ENCODE peak calls at places on chromosomes 2 and 18, in seven cellular contexts. X is choroid plexus epithelial cell, L is heart right ventricle, W is coronary artery, C is breast epithelium, U is dorsolateral prefrontal cortex, V is transverse colon. B is an unnamed sample.

GRCh38 chr2:237244976-237245646 is 159.4 kb downstream of the COPS8 start:
- DNase-seq in X (peak), L (no peak), W (no peak), C (no peak), U (no peak), V (no peak), B (no peak)

GRCh38 chr2:182597570-182597969 is 118.5 kb upstream of the DNAJC10 start:
- DNase-seq in X (peak), L (no peak), W (no peak), C (no peak), U (no peak), V (no peak), B (no peak)

GRCh38 chr2:111898703-111899514 is 502 bp downstream of the MERTK start:
- DNase-seq in X (no peak), L (peak), W (peak), C (no peak), U (peak), V (no peak), B (no peak)

GRCh38 chr18:9803698-9804516 is 81.9 kb upstream of the TXNDC2 start:
- DNase-seq in X (no peak), L (peak), W (no peak), C (no peak), U (no peak), V (peak), B (no peak)

GRCh38 chr2:105104208-105104731 is 66.4 kb downstream of the MRPS9 start:
- DNase-seq in X (no peak), L (no peak), W (no peak), C (no peak), U (no peak), V (no peak), B (peak)

GRCh38 chr2:43340066-43340465 is 113.7 kb upstream of the ZFP36L2 start:
- DNase-seq in X (peak), L (no peak), W (no peak), C (no peak), U (no peak), V (no peak), B (no peak)

GRCh38 chr2:222318712-222319575 is 20.1 kb upstream of the PAX3 start:
- DNase-seq in X (peak), L (peak), W (no peak), C (no peak), U (no peak), V (no peak), B (no peak)

GRCh38 chr2:124877065-124877671 is 852.1 kb downstream of the CNTNAP5 start:
- DNase-seq in X (peak), L (no peak), W (no peak), C (no peak), U (no peak), V (no peak), B (no peak)

GRCh38 chr2:48251437-48252148 is 278.4 kb upstream of the STON1 start:
- DNase-seq in X (no peak), L (no peak), W (no peak), C (no peak), U (no peak), V (no peak), B (no peak)

GRCh38 chr2:234964631-234965461 is 13.0 kb downstream of the SH3BP4 start:
- DNase-seq in X (no peak), L (no peak), W (no peak), C (peak), U (peak), V (no peak), B (no peak)

GRCh38 chr2:110114801-110115200 is 821 bp downstream of the MALL start:
- DNase-seq in X (no peak), L (no peak), W (no peak), C (no peak), U (no peak), V (peak), B (no peak)
- H3K4me3 ChIP-seq in X (no peak), L (peak), W (peak), C (peak), U (peak), V (peak), B (peak)

GRCh38 chr18:8063733-8064132 is 496.6 kb downstream of the PTPRM start:
- DNase-seq in X (peak), L (no peak), W (no peak), C (no peak), U (no peak), V (no peak), B (no peak)
- TF ChIP-seq CTCF in X (peak), L (no peak), W (no peak), C (no peak), U (no peak), V (no peak), B (no peak)

GRCh38 chr18:48440924-48441323 is 31.7 kb upstream of the ZBTB7C start:
- DNase-seq in X (no peak), L (no peak), W (no peak), C (no peak), U (no peak), V (no peak), B (no peak)

GRCh38 chr18:48441405-48441881 is 32.3 kb upstream of the ZBTB7C start:
- DNase-seq in X (no peak), L (peak), W (peak), C (peak), U (no peak), V (no peak), B (no peak)

GRCh38 chr18:48433541-48433940 is 24.4 kb upstream of the ZBTB7C start:
- DNase-seq in X (no peak), L (no peak), W (no peak), C (no peak), U (no peak), V (no peak), B (no peak)

GRCh38 chr18:48442761-48443160 is 33.6 kb upstream of the ZBTB7C start:
- DNase-seq in X (no peak), L (no peak), W (no peak), C (no peak), U (no peak), V (no peak), B (no peak)

GRCh38 chr18:48436907-48437306 is 27.7 kb upstream of the ZBTB7C start:
- DNase-seq in X (no peak), L (no peak), W (no peak), C (no peak), U (no peak), V (no peak), B (no peak)
- H3K4me3 ChIP-seq in X (no peak), L (no peak), W (no peak), C (no peak), U (no peak), V (no peak), B (no peak)

GRCh38 chr2:2570360-2570759 is 239.3 kb upstream of the MYT1L start:
- DNase-seq in X (no peak), L (no peak), W (peak), C (no peak), U (peak), V (no peak), B (no peak)

GRCh38 chr2:2569836-2570235 is 238.8 kb upstream of the MYT1L start:
- DNase-seq in X (no peak), L (no peak), W (peak), C (no peak), U (no peak), V (no peak), B (no peak)

GRCh38 chr2:2571301-2572198 is 240.5 kb upstream of the MYT1L start:
- DNase-seq in X (no peak), L (no peak), W (peak), C (no peak), U (peak), V (no peak), B (no peak)

GRCh38 chr2:2569306-2569705 is 238.2 kb upstream of the MYT1L start:
- DNase-seq in X (no peak), L (no peak), W (peak), C (no peak), U (no peak), V (no peak), B (no peak)

GRCh38 chr2:2570871-2571270 is 239.8 kb upstream of the MYT1L start:
- DNase-seq in X (no peak), L (no peak), W (peak), C (no peak), U (peak), V (no peak), B (no peak)
- TF ChIP-seq CTCF in X (no peak), L (no peak), W (no peak), C (no peak), U (no peak), V (no peak), B (no peak)

DNA sequence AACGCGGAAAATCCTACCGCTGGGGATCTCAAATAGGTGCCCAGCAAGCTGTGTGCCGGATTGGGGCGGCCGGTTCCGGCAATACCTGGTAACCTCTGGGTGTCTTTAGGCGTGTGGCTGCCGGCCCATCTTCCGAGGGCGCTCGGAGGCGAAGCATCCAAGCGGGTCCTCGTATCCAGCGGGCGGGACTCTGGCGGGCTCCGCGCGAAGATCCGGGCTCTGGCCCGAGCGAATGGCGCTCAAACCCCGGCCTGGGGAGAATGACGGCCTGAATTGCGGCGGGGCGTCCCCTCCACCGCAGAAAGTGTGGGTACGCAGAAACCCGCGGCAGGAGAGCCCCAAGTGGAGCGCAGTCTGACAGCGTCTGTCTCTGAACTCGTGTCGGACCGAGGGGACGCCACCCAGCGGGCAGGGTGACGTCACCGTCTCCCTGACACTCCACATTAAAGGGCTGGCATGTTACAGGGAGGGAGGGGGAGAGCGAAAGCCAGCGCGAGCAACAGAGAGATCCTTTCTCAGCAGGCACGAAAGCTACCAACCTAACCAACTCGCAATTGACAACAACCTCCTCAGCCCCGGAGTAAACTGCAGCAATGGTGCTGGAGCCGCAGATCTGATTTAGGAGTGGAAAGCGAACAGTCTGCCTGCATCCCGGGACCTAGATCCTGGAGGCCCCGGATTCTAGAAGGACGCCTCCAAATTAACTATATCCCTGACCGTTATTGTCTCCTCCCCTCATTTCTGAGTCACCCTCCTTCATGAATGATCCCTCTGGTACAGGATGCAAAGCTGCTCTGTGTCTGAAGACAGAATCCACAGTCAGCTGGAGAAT is at the start of gene SKOR2:
- DNase-seq in X (no peak), L (no peak), W (no peak), C (no peak), U (no peak), V (no peak), B (no peak)
- H3K4me3 ChIP-seq in X (no peak), L (no peak), W (peak), C (no peak), U (peak), V (no peak), B (no peak)

GRCh38 chr2:10067330-10067729 is 12.9 kb downstream of the CYS1 start:
- DNase-seq in X (no peak), L (no peak), W (no peak), C (no peak), U (no peak), V (no peak), B (no peak)

GRCh38 chr2:10065683-10066055 is 14.5 kb downstream of the CYS1 start:
- DNase-seq in X (no peak), L (no peak), W (no peak), C (no peak), U (no peak), V (no peak), B (no peak)

GRCh38 chr2:10064932-10065682 is 15.1 kb downstream of the CYS1 start:
- DNase-seq in X (no peak), L (no peak), W (no peak), C (no peak), U (no peak), V (no peak), B (no peak)

GRCh38 chr2:10071176-10071575 is 9.0 kb downstream of the CYS1 start:
- DNase-seq in X (no peak), L (no peak), W (no peak), C (no peak), U (no peak), V (no peak), B (no peak)

DNA sequence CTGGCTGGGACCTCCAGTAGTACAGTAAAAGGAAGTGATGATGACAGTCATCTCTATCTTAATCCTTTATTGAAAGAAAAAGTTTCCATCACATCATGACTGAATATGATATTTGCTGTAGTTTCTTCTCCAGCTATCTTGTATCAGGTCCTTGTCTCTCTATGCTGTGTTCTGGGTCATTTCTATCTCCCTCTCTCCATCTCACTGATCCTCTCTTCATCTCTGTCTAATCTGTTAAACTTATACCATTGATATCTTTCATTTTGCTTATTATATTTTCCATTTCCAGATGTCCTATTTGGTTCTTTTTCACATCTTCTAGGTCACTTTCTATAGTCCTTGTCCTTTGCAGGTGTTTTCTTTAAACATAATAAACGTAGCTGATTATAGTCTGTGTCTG is 12.3 kb downstream of the CYS1 start:
- DNase-seq in X (no peak), L (no peak), W (no peak), C (no peak), U (no peak), V (no peak), B (no peak)
- TF ChIP-seq CTCF in X (no peak), L (no peak), W (no peak), C (no peak), U (no peak), V (no peak), B (no peak)

GRCh38 chr18:22465859-22466602 is 48.3 kb upstream of the CTAGE1 start:
- DNase-seq in X (peak), L (no peak), W (peak), C (no peak), U (no peak), V (no peak), B (peak)
- H3K4me3 ChIP-seq in X (no peak), L (no peak), W (peak), C (no peak), U (no peak), V (no peak), B (no peak)

DNA sequence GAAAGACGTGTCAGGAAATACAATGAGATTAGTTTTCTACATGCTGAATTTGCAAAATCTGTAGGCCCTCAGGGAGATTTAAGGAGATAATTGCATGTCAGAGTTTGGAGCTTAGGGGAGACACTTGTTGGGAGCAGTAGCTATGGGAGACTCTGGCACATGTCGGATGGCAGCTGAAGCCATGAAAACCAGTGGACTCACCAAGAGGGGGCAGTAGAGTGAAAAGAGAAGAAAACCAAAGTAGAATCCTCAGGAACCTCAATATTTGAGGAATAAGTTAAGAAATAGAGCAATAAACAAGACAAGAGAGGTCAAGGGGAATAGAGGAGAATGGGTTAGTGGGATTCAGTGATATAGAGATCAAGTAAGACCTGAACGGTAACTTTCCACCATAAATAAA is 24.8 kb downstream of the RUFY4 start:
- DNase-seq in X (no peak), L (no peak), W (no peak), C (no peak), U (no peak), V (no peak), B (no peak)
- TF ChIP-seq CTCF in X (peak), L (no peak), W (no peak), C (no peak), U (no peak), V (no peak), B (no peak)

GRCh38 chr2:169509955-169510354 is 453 bp downstream of the KLHL41 start:
- DNase-seq in X (no peak), L (no peak), W (no peak), C (no peak), U (no peak), V (no peak), B (no peak)
- H3K4me3 ChIP-seq in X (no peak), L (peak), W (no peak), C (no peak), U (no peak), V (no peak), B (no peak)